ENCODE peak calls at places on chromosome 10, in six cellular contexts. One of them, this sample, is unnamed.

GRCh38 chr10:127853868-127854768 is 38.6 kb downstream of the CLRN3 start:
- DNase-seq in H9: peak; percentile 77
- DNase-seq in testis: peak; percentile 81
- DNase-seq in CD8-positive, alpha-beta memory T cell: no peak
- DNase-seq in CD4-positive, alpha-beta memory T cell: peak; percentile 26
- DNase-seq in mesenchymal stem cell: peak; percentile 70
- DNase-seq in this sample: peak; percentile 54

GRCh38 chr10:22737587-22737986 is 23.2 kb upstream of the PIP4K2A start:
- DNase-seq in H9: no peak
- DNase-seq in testis: no peak
- DNase-seq in CD8-positive, alpha-beta memory T cell: no peak
- DNase-seq in CD4-positive, alpha-beta memory T cell: no peak
- DNase-seq in mesenchymal stem cell: peak; percentile 84
- DNase-seq in this sample: no peak

GRCh38 chr10:930415-931325 is 835 bp downstream of the LARP4B start:
- DNase-seq in H9: peak; percentile 56
- DNase-seq in testis: peak; percentile 28
- DNase-seq in CD8-positive, alpha-beta memory T cell: peak; percentile 21
- DNase-seq in CD4-positive, alpha-beta memory T cell: peak; percentile 28
- DNase-seq in mesenchymal stem cell: peak; percentile 59
- DNase-seq in this sample: peak; percentile 5

GRCh38 chr10:4770766-4771553 is 55.0 kb upstream of the AKR1E2 start:
- DNase-seq in H9: no peak
- DNase-seq in testis: no peak
- DNase-seq in CD8-positive, alpha-beta memory T cell: no peak
- DNase-seq in CD4-positive, alpha-beta memory T cell: no peak
- DNase-seq in mesenchymal stem cell: peak; percentile 97
- DNase-seq in this sample: no peak

GRCh38 chr10:17428616-17429097 is 25.7 kb downstream of the ST8SIA6 start:
- DNase-seq in H9: no peak
- DNase-seq in testis: no peak
- DNase-seq in CD8-positive, alpha-beta memory T cell: peak; percentile 62
- DNase-seq in CD4-positive, alpha-beta memory T cell: peak; percentile 84
- DNase-seq in mesenchymal stem cell: no peak
- DNase-seq in this sample: no peak

GRCh38 chr10:66555061-66555460 is 370.8 kb upstream of the LRRTM3 start:
- DNase-seq in H9: no peak
- DNase-seq in testis: no peak
- DNase-seq in CD8-positive, alpha-beta memory T cell: no peak
- DNase-seq in CD4-positive, alpha-beta memory T cell: no peak
- DNase-seq in mesenchymal stem cell: no peak
- DNase-seq in this sample: no peak

GRCh38 chr10:93495654-93496321 is 624 bp upstream of the CEP55 start:
- DNase-seq in H9: no peak
- DNase-seq in testis: peak; percentile 48
- DNase-seq in CD8-positive, alpha-beta memory T cell: no peak
- DNase-seq in CD4-positive, alpha-beta memory T cell: no peak
- DNase-seq in mesenchymal stem cell: peak; percentile 46
- DNase-seq in this sample: no peak

GRCh38 chr10:73094249-73094850 is 2.3 kb downstream of the P4HA1 start:
- DNase-seq in H9: no peak
- DNase-seq in testis: no peak
- DNase-seq in CD8-positive, alpha-beta memory T cell: no peak
- DNase-seq in CD4-positive, alpha-beta memory T cell: no peak
- DNase-seq in mesenchymal stem cell: peak; percentile 52
- DNase-seq in this sample: no peak

GRCh38 chr10:70130878-70131559 is 1.6 kb downstream of the AIFM2 start:
- DNase-seq in H9: no peak
- DNase-seq in testis: no peak
- DNase-seq in CD8-positive, alpha-beta memory T cell: no peak
- DNase-seq in CD4-positive, alpha-beta memory T cell: no peak
- DNase-seq in mesenchymal stem cell: peak; percentile 82
- DNase-seq in this sample: no peak

GRCh38 chr10:109504401-109504800 is 418.9 kb downstream of the XPNPEP1 start:
- DNase-seq in H9: no peak
- DNase-seq in testis: no peak
- DNase-seq in CD8-positive, alpha-beta memory T cell: no peak
- DNase-seq in CD4-positive, alpha-beta memory T cell: no peak
- DNase-seq in mesenchymal stem cell: no peak
- DNase-seq in this sample: no peak

GRCh38 chr10:47374611-47375536 is 9.2 kb downstream of the ZNF488 start:
- DNase-seq in H9: peak; percentile 8
- DNase-seq in testis: no peak
- DNase-seq in CD8-positive, alpha-beta memory T cell: no peak
- DNase-seq in CD4-positive, alpha-beta memory T cell: no peak
- DNase-seq in mesenchymal stem cell: no peak
- DNase-seq in this sample: no peak

GRCh38 chr10:48444861-48445841 is 138.7 kb downstream of the MAPK8 start:
- DNase-seq in H9: peak; percentile 61
- DNase-seq in testis: no peak
- DNase-seq in CD8-positive, alpha-beta memory T cell: no peak
- DNase-seq in CD4-positive, alpha-beta memory T cell: no peak
- DNase-seq in mesenchymal stem cell: no peak
- DNase-seq in this sample: no peak

GRCh38 chr10:112908507-112908906 is 41.5 kb upstream of the TCF7L2 start:
- DNase-seq in H9: no peak
- DNase-seq in testis: no peak
- DNase-seq in CD8-positive, alpha-beta memory T cell: no peak
- DNase-seq in CD4-positive, alpha-beta memory T cell: no peak
- DNase-seq in mesenchymal stem cell: no peak
- DNase-seq in this sample: no peak

DNA sequence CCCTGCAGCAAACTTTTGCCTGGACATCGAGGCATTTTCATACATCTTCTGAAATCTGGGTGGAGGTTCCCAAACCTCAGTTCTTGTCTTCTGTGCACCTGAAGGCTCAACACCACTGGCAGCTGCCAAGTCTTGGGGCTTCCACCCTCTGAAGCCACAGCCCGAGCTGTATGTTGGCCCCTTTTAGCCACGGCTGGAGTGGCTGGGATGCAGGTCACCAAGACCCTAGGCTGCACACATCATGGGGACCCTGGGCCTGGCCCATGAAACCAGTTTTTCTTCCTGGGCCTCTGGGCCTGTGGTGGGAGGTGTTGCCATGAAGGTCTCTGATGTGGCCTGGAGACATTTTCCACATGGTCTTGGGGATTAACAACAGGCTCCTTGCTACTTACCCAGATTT is 62.1 kb downstream of the INPP5A start:
- DNase-seq in H9: no peak
- DNase-seq in testis: no peak
- DNase-seq in CD8-positive, alpha-beta memory T cell: no peak
- DNase-seq in CD4-positive, alpha-beta memory T cell: no peak
- DNase-seq in mesenchymal stem cell: no peak
- DNase-seq in this sample: no peak
- H3K27me3 ChIP-seq in H9: no peaks in the 10 kb centered on the region
- H3K27me3 ChIP-seq in testis: no peaks in the 10 kb centered on the region
- H3K27me3 ChIP-seq in CD8-positive, alpha-beta memory T cell: no peaks in the 10 kb centered on the region
- H3K27me3 ChIP-seq in CD4-positive, alpha-beta memory T cell: no peaks in the 10 kb centered on the region
- H3K27me3 ChIP-seq in mesenchymal stem cell: no peaks in the 10 kb centered on the region
- H3K27me3 ChIP-seq in this sample: no peaks in the 10 kb centered on the region

GRCh38 chr10:99528256-99528866 is 4.4 kb upstream of the NKX2-3 start:
- DNase-seq in H9: no peak
- DNase-seq in testis: no peak
- DNase-seq in CD8-positive, alpha-beta memory T cell: no peak
- DNase-seq in CD4-positive, alpha-beta memory T cell: no peak
- DNase-seq in mesenchymal stem cell: peak; percentile 72
- DNase-seq in this sample: no peak
- H3K27me3 ChIP-seq in H9: peaks cover 100% of the 10 kb centered on the region
- H3K27me3 ChIP-seq in testis: peaks cover 10% of the 10 kb centered on the region
- H3K27me3 ChIP-seq in CD8-positive, alpha-beta memory T cell: peaks cover 47% of the 10 kb centered on the region
- H3K27me3 ChIP-seq in CD4-positive, alpha-beta memory T cell: peaks cover 34% of the 10 kb centered on the region
- H3K27me3 ChIP-seq in mesenchymal stem cell: peaks cover 99% of the 10 kb centered on the region
- H3K27me3 ChIP-seq in this sample: peaks cover 60% of the 10 kb centered on the region

GRCh38 chr10:43265799-43266721 is 805 bp downstream of the RASGEF1A start:
- DNase-seq in H9: peak; percentile 65
- DNase-seq in testis: no peak
- DNase-seq in CD8-positive, alpha-beta memory T cell: no peak
- DNase-seq in CD4-positive, alpha-beta memory T cell: peak; percentile 61
- DNase-seq in mesenchymal stem cell: no peak
- DNase-seq in this sample: no peak
- H3K27me3 ChIP-seq in H9: peaks cover 12% of the 10 kb centered on the region
- H3K27me3 ChIP-seq in testis: no peaks in the 10 kb centered on the region
- H3K27me3 ChIP-seq in CD8-positive, alpha-beta memory T cell: peaks cover 21% of the 10 kb centered on the region
- H3K27me3 ChIP-seq in CD4-positive, alpha-beta memory T cell: peaks cover 17% of the 10 kb centered on the region
- H3K27me3 ChIP-seq in mesenchymal stem cell: peaks cover 85% of the 10 kb centered on the region
- H3K27me3 ChIP-seq in this sample: peaks cover 37% of the 10 kb centered on the region

DNA sequence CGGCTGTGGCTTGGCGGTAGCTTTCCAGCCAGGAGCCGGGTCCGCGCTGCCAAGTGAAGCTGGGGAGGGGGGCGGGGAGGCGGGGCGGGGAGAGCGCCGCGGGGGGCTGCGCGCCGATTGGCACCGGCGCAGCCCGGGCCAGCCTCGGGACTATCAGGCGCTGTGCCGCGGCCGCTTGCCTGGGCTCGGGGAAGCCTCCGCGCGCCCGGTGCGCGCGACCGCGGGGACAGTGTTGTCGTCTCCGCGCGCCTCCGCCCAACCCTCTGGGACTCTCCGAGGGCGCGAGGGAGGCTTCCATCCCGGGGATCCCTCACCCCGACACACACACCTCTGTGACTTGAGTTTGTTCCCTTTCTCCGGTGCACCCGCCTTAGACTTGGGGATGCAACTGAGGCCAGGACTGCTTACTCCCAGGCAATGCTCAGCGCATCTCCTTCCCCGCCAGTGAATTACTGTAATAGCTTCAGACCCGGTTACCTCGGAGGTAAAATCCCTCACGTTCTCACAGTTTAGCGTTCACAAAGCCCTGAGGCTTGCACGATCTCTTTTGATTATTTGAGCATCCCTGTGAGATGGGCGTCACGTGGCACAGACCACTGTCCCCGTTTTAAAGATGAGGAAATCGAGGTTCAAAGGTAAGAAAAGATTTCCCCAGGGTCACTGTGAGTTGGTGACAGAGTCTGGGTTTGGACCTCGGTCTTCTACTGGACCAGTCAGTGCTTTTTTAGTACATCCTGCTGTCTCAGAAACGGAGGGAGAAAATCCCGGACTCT is at the start of gene NKX1-2:
- DNase-seq in H9: peak; percentile 90
- DNase-seq in testis: peak; percentile 43
- DNase-seq in CD8-positive, alpha-beta memory T cell: no peak
- DNase-seq in CD4-positive, alpha-beta memory T cell: no peak
- DNase-seq in mesenchymal stem cell: no peak
- DNase-seq in this sample: no peak
- H3K27me3 ChIP-seq in H9: peaks cover 15% of the 10 kb centered on the region
- H3K27me3 ChIP-seq in testis: peaks cover 5% of the 10 kb centered on the region
- H3K27me3 ChIP-seq in CD8-positive, alpha-beta memory T cell: peaks cover 23% of the 10 kb centered on the region
- H3K27me3 ChIP-seq in CD4-positive, alpha-beta memory T cell: peaks cover 41% of the 10 kb centered on the region
- H3K27me3 ChIP-seq in mesenchymal stem cell: peaks cover 91% of the 10 kb centered on the region
- H3K27me3 ChIP-seq in this sample: peaks cover 76% of the 10 kb centered on the region

GRCh38 chr10:92241158-92241500 is 49.7 kb downstream of the CPEB3 start:
- DNase-seq in H9: no peak
- DNase-seq in testis: peak; percentile 41
- DNase-seq in CD8-positive, alpha-beta memory T cell: no peak
- DNase-seq in CD4-positive, alpha-beta memory T cell: no peak
- DNase-seq in mesenchymal stem cell: no peak
- DNase-seq in this sample: peak; percentile 17

GRCh38 chr10:92239185-92239599 is 51.7 kb downstream of the CPEB3 start:
- DNase-seq in H9: no peak
- DNase-seq in testis: peak; percentile 40
- DNase-seq in CD8-positive, alpha-beta memory T cell: no peak
- DNase-seq in CD4-positive, alpha-beta memory T cell: no peak
- DNase-seq in mesenchymal stem cell: no peak
- DNase-seq in this sample: no peak

GRCh38 chr10:92240289-92241157 is 50.4 kb downstream of the CPEB3 start:
- DNase-seq in H9: peak; percentile 58
- DNase-seq in testis: peak; percentile 87
- DNase-seq in CD8-positive, alpha-beta memory T cell: peak; percentile 4
- DNase-seq in CD4-positive, alpha-beta memory T cell: peak; percentile 48
- DNase-seq in mesenchymal stem cell: peak; percentile 86
- DNase-seq in this sample: peak; percentile 90

GRCh38 chr10:92238586-92239098 is 52.2 kb downstream of the CPEB3 start:
- DNase-seq in H9: no peak
- DNase-seq in testis: peak; percentile 54
- DNase-seq in CD8-positive, alpha-beta memory T cell: no peak
- DNase-seq in CD4-positive, alpha-beta memory T cell: no peak
- DNase-seq in mesenchymal stem cell: peak; percentile 55
- DNase-seq in this sample: peak; percentile 20

GRCh38 chr10:92239600-92240288 is 51.1 kb downstream of the CPEB3 start:
- DNase-seq in H9: peak; percentile 41
- DNase-seq in testis: peak; percentile 66
- DNase-seq in CD8-positive, alpha-beta memory T cell: peak; percentile 30
- DNase-seq in CD4-positive, alpha-beta memory T cell: peak; percentile 39
- DNase-seq in mesenchymal stem cell: peak; percentile 48
- DNase-seq in this sample: peak; percentile 15
- H3K27me3 ChIP-seq in H9: peaks cover 18% of the 10 kb centered on the region
- H3K27me3 ChIP-seq in testis: no peaks in the 10 kb centered on the region
- H3K27me3 ChIP-seq in CD8-positive, alpha-beta memory T cell: no peaks in the 10 kb centered on the region
- H3K27me3 ChIP-seq in CD4-positive, alpha-beta memory T cell: no peaks in the 10 kb centered on the region
- H3K27me3 ChIP-seq in mesenchymal stem cell: no peaks in the 10 kb centered on the region
- H3K27me3 ChIP-seq in this sample: no peaks in the 10 kb centered on the region

DNA sequence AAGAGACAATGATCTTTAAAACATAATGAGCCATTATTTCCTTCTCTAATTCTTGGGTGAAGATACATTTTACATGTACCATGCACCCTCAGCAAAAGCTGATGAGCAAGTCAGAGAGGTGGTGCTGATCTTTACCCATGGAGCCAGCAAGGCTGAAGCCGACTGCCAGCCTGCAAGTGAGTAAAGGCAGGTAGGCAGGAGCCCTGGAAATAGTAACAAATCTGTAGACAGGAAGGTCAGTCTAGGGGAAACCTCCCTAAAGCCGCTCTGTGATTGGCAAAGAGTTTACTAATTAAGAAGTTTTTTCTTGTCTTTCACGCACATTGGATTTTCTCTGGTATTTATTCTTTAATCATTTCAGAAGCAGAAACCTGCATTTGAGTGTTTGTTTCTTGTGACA is 67.9 kb downstream of the PRKCQ start:
- DNase-seq in H9: no peak
- DNase-seq in testis: no peak
- DNase-seq in CD8-positive, alpha-beta memory T cell: no peak
- DNase-seq in CD4-positive, alpha-beta memory T cell: no peak
- DNase-seq in mesenchymal stem cell: no peak
- DNase-seq in this sample: no peak
- H3K27me3 ChIP-seq in H9: no peaks in the 10 kb centered on the region
- H3K27me3 ChIP-seq in testis: no peaks in the 10 kb centered on the region
- H3K27me3 ChIP-seq in CD8-positive, alpha-beta memory T cell: no peaks in the 10 kb centered on the region
- H3K27me3 ChIP-seq in CD4-positive, alpha-beta memory T cell: no peaks in the 10 kb centered on the region
- H3K27me3 ChIP-seq in mesenchymal stem cell: peaks cover 10% of the 10 kb centered on the region
- H3K27me3 ChIP-seq in this sample: no peaks in the 10 kb centered on the region

DNA sequence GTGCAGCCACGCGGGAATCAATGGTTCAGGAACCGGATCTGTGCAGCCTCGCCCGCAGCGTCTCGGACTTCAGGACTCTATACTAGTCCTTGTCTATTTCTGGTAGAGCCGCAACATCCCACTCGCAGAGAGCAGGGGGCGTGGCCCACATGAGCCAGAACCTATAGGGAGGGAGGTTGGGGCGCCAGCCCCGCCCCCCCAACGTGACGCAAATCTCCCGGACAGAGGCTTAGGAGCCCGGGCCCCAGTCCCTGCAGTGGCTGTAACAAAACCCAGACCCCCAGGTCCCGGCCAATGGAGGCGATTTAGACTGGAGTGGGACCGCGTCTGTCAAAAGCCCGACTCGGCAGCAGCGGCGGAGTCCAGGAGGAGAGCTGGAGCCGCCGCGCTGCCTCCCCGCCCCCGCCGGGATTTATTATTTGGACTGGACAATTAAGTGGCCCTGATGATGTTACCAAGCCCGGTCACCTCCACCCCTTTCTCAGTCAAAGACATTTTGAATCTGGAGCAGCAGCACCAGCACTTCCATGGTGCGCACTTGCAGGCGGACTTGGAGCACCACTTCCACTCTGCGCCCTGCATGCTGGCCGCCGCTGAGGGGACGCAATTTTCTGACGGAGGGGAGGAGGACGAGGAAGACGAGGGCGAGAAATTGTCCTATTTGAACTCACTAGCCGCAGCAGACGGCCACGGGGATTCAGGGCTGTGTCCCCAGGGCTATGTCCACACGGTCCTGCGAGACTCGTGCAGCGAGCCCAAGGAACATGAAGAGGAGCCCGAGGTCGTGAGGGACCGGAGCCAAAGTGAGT is at the start of gene NKX2-3:
- DNase-seq in H9: peak; percentile 93
- DNase-seq in testis: peak; percentile 76
- DNase-seq in CD8-positive, alpha-beta memory T cell: no peak
- DNase-seq in CD4-positive, alpha-beta memory T cell: no peak
- DNase-seq in mesenchymal stem cell: peak; percentile 99
- DNase-seq in this sample: no peak
- H3K27me3 ChIP-seq in H9: peaks cover 97% of the 10 kb centered on the region
- H3K27me3 ChIP-seq in testis: peaks cover 10% of the 10 kb centered on the region
- H3K27me3 ChIP-seq in CD8-positive, alpha-beta memory T cell: peaks cover 66% of the 10 kb centered on the region
- H3K27me3 ChIP-seq in CD4-positive, alpha-beta memory T cell: peaks cover 38% of the 10 kb centered on the region
- H3K27me3 ChIP-seq in mesenchymal stem cell: peaks cover 96% of the 10 kb centered on the region
- H3K27me3 ChIP-seq in this sample: peaks cover 92% of the 10 kb centered on the region

This sample was measured in HL-60.